ENCODE peak calls at places on chromosomes 7 and 10, in five cellular contexts. Q, V, D, I and J are unnamed samples.

GRCh38 chr10:88271736-88272135 is 311.4 kb downstream of the RNLS start:
- DNase-seq in D (no peak), I (no peak), Q (no peak), V (no peak), J (no peak)

GRCh38 chr10:50314169-50315071 is 63.1 kb upstream of the ASAH2 start:
- DNase-seq in Q (no peak), V (no peak), I (no peak), D (no peak), J (no peak)

GRCh38 chr7:130697791-130698190 is 11.4 kb upstream of the TSGA13 start:
- DNase-seq in D (no peak), Q (no peak), I (no peak), V (no peak), J (no peak)

GRCh38 chr7:52705768-52706167 is 329.7 kb upstream of the POM121L12 start:
- DNase-seq in Q (no peak), V (no peak), D (no peak), I (no peak), J (no peak)

GRCh38 chr7:30143748-30144251 is 9.0 kb downstream of the MTURN start:
- DNase-seq in Q (no peak), D (no peak), I (no peak), V (no peak), J (no peak)

GRCh38 chr7:151309306-151309705 is 32.3 kb upstream of the NUB1 start:
- DNase-seq in D (no peak), I (no peak), V (no peak), Q (no peak), J (peak; percentile 34)

GRCh38 chr10:11993834-11994468 is 48.7 kb downstream of the UPF2 start:
- DNase-seq in D (no peak), I (no peak), V (no peak), Q (no peak), J (no peak)

GRCh38 chr7:4689151-4689550 is 7.1 kb downstream of the FOXK1 start:
- DNase-seq in D (no peak), I (no peak), V (no peak), Q (no peak), J (no peak)

GRCh38 chr10:26556756-26557640 is 118.9 kb downstream of the APBB1IP start:
- DNase-seq in D (no peak), I (no peak), Q (no peak), V (peak; percentile 50), J (peak; percentile 61)

GRCh38 chr7:2108501-2109250 is 124.1 kb downstream of the MAD1L1 start:
- DNase-seq in V (no peak), I (no peak), Q (no peak), D (no peak), J (no peak)

GRCh38 chr7:155872678-155873369 is 60.6 kb upstream of the SHH start:
- DNase-seq in D (no peak), V (no peak), Q (no peak), I (no peak), J (no peak)

GRCh38 chr7:108323305-108323832 is 132.9 kb downstream of the NRCAM start:
- DNase-seq in V (no peak), I (no peak), Q (no peak), D (no peak), J (no peak)

GRCh38 chr7:17071866-17072265 is 190.1 kb upstream of the AGR3 start:
- DNase-seq in D (no peak), I (peak; percentile 8), V (no peak), Q (no peak), J (no peak)

GRCh38 chr7:38630720-38631673 is at the start of gene AMPH:
- DNase-seq in V (no peak), Q (peak; percentile 44), I (no peak), D (no peak), J (peak; percentile 30)

GRCh38 chr7:44639701-44640321 is 33.4 kb downstream of the OGDH start:
- DNase-seq in Q (no peak), I (no peak), V (peak; percentile 12), D (no peak), J (peak; percentile 79)

GRCh38 chr10:33376476-33376875 is 42.0 kb upstream of the NRP1 start:
- DNase-seq in Q (no peak), D (no peak), V (no peak), I (no peak), J (no peak)

GRCh38 chr10:61452655-61453641 is at the start of gene TMEM26:
- DNase-seq in Q (peak; percentile 25), D (peak; percentile 23), I (no peak), V (no peak), J (no peak)

GRCh38 chr7:33050425-33051318 is 11.9 kb downstream of the NT5C3A start:
- DNase-seq in I (no peak), D (no peak), V (peak; percentile 13), Q (no peak), J (no peak)

GRCh38 chr7:135333946-135334345 is 100.3 kb downstream of the STRA8 start:
- DNase-seq in V (no peak), I (no peak), D (no peak), Q (no peak), J (no peak)

GRCh38 chr7:115410972-115411686 is 489.2 kb downstream of the MDFIC start:
- DNase-seq in V (no peak), Q (no peak), D (no peak), I (no peak), J (no peak)

GRCh38 chr7:131753620-131754222 is 197.3 kb upstream of the PODXL start:
- DNase-seq in Q (peak; percentile 21), V (peak; percentile 22), D (no peak), I (no peak), J (no peak)

GRCh38 chr7:150375662-150376521 is 3.2 kb upstream of the ZNF775 start:
- DNase-seq in D (no peak), V (no peak), Q (no peak), I (no peak), J (no peak)

GRCh38 chr7:133672866-133673265 is 420.0 kb downstream of the EXOC4 start:
- DNase-seq in Q (no peak), D (no peak), I (no peak), V (no peak), J (no peak)

GRCh38 chr10:19168584-19168983 is 120.0 kb downstream of the MALRD1 start:
- DNase-seq in I (no peak), V (no peak), Q (no peak), D (no peak), J (no peak)

GRCh38 chr10:96025566-96025965 is 17.8 kb upstream of the CCNJ start:
- DNase-seq in I (no peak), Q (no peak), D (no peak), V (peak; percentile 34), J (no peak)

GRCh38 chr7:44967571-44968446 is 11.0 kb downstream of the MYO1G start:
- DNase-seq in Q (no peak), D (no peak), I (no peak), V (no peak), J (no peak)

GRCh38 chr7:21724562-21724961 is 181.7 kb downstream of the DNAH11 start:
- DNase-seq in I (no peak), V (no peak), D (no peak), Q (no peak), J (no peak)

DNA sequence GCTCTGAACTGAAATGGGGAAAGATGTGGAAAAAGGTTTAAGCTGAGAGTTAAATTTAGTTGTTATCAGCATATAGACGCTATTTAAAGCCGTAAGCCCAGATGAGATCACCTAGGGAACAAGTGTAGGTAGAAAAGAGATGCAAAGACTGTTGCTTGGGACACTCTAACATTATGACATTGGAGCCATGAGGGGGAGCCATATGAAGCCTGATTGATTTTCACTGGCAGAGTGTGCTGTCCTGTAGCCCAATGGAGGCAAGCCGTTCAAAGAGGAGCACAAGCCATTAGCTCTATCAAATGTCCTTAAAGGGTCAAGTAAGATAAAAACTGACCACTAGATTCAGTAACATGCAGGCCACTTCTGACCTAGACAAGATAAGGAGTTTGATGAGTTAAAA is 223.3 kb downstream of the TWIST1 start:
- DNase-seq in V (no peak), Q (no peak), D (no peak), I (no peak), J (no peak)
- TF ChIP-seq POLR2A in V (no peak), Q (no peak), D (no peak), I (no peak), J (no peak)

DNA sequence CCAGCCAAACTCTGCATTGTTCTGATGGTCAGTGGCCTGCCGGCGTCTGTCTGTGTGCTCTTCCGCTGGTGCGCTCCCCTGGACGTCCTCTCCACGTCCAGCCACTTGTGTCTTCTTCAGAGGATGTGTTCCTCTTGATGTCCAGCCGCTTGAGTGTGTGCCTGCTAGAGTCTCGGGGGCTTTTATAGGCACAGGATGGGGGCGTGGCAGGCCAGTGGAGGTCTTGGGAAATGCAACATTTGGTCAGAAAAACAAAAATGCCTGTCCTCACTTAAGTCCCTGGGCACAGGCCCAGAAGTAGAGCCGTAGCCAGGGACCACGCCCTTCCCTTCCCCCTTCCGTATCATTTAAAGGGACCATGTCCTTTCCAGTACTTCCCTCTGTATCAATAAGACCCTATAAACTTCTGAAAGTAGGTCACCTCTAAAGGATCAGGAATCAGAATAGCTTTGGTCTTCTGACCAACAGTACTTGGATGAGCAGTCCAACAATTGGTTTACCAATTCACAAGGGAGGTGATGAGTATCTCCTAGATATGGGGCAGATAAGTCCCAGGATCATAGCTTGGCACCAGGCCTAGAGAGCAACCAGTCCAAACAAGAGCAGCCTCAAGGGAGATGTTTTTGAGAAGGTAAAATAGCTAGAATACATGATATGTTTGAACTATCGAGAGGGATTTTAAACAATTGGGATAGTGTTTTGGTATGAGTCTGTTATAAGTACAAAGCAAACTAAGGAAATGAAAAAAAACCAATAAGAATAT is 32.2 kb upstream of the PNLIPRP3 start:
- DNase-seq in Q (no peak), V (no peak), D (no peak), I (no peak), J (no peak)
- TF ChIP-seq POLR2A in Q (no peak), V (no peak), D (no peak), I (no peak), J (no peak)

DNA sequence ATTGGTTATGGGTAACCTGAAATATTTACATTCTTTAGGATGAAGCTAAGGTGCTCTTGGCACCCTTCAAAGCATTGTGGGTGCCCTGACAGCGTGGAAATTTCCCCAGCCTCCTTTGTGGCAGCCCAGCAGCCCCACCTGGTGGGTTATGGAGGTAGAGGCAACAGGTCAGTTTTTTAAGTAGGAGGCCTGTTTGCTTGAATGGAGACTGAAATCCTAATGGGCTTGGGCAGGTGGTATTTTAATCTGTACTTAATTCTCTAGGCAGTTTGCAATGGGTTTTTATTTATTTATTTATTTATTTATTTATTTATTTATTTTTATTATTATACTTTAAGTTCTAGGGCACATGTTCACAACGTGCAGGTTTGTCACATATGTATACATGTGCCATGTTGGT is 139.4 kb downstream of the EPC1 start:
- DNase-seq in I (peak; percentile 33), D (no peak), Q (no peak), V (peak; percentile 35), J (peak; percentile 43)
- TF ChIP-seq POLR2A in I (no peak), D (no peak), Q (no peak), V (no peak), J (no peak)

GRCh38 chr10:58785354-58785753 is 272.7 kb downstream of the BICC1 start:
- DNase-seq in D (no peak), I (no peak), Q (no peak), V (no peak), J (no peak)

GRCh38 chr10:58796242-58796641 is 283.6 kb downstream of the BICC1 start:
- DNase-seq in I (no peak), Q (no peak), V (no peak), D (no peak), J (no peak)

GRCh38 chr10:58796834-58797233 is 284.2 kb downstream of the BICC1 start:
- DNase-seq in Q (no peak), I (no peak), V (no peak), D (no peak), J (no peak)

DNA sequence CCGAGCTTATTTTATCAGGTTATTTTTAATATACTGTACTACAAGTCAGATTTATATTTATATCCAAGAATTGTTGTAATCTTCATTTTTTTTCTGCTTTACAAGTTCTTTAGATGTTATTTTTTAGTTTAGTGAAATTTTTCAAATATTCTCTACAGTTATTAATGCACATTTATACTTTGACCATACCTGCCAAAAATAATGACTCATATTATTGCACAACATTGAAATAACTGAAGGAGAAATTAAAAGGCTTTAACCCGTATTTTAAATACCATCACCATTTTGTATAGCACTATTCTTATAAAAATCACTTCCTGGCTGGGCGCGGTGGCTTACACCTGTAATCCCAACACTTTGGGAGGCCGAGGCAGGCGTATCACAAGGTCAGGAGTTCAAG is 278.5 kb downstream of the BICC1 start:
- DNase-seq in D (no peak), I (no peak), V (no peak), Q (no peak), J (no peak)
- TF ChIP-seq POLR2A in D (no peak), I (no peak), V (no peak), Q (no peak), J (no peak)